ENCODE peak calls at places on chromosomes 16 and 17, in eight cellular contexts. M, A, I, B, D, K, G and C are unnamed samples.

GRCh38 chr17:76268015-76268749 is 3.0 kb downstream of the UBALD2 start:
- DNase-seq in I (peak), B (peak), A (peak), D (peak), M (peak), K (no peak), G (peak), C (peak)

GRCh38 chr17:35291802-35292201 is 48.9 kb downstream of the SLFN5 start:
- DNase-seq in K (no peak), D (peak), M (no peak), A (peak), B (no peak), I (no peak), G (no peak), C (peak)

GRCh38 chr17:47872019-47872650 is 21.2 kb upstream of the SP6 start:
- DNase-seq in A (peak), B (no peak), M (no peak), I (no peak), K (no peak), D (no peak), G (no peak), C (no peak)

GRCh38 chr16:89246383-89246902 is 28.9 kb downstream of the ZNF778 start:
- DNase-seq in K (no peak), I (no peak), B (no peak), M (no peak), A (no peak), G (no peak), D (no peak), C (no peak)

GRCh38 chr16:11499295-11500089 is 87.2 kb downstream of the LITAF start:
- DNase-seq in K (no peak), A (peak), G (peak), D (no peak), I (no peak), B (no peak), M (no peak), C (no peak)

GRCh38 chr17:27848941-27849340 is 44.2 kb downstream of the LYRM9 start:
- DNase-seq in K (no peak), D (no peak), A (no peak), I (no peak), G (no peak), B (no peak), M (no peak), C (no peak)

GRCh38 chr16:82070656-82071369 is 35.8 kb downstream of the HSD17B2 start:
- DNase-seq in B (no peak), G (no peak), D (peak), M (no peak), K (no peak), I (no peak), A (peak), C (peak)

GRCh38 chr17:58309918-58310259 is 18.7 kb downstream of the TSPOAP1 start:
- DNase-seq in K (no peak), G (no peak), I (no peak), D (no peak), A (no peak), M (no peak), B (no peak), C (no peak)

GRCh38 chr17:57957886-57958285 is 2.7 kb upstream of the CUEDC1 start:
- DNase-seq in M (no peak), K (no peak), B (no peak), G (no peak), I (no peak), A (no peak), D (no peak), C (no peak)

GRCh38 chr16:11670171-11671131 is 2.2 kb downstream of the SNN start:
- DNase-seq in I (peak), B (no peak), G (peak), K (no peak), A (peak), D (no peak), M (no peak), C (no peak)

GRCh38 chr17:61735807-61736206 is 127.5 kb downstream of the BRIP1 start:
- DNase-seq in M (no peak), A (no peak), D (no peak), K (no peak), B (no peak), G (no peak), I (no peak), C (no peak)

GRCh38 chr17:61738249-61738648 is 125.1 kb downstream of the BRIP1 start:
- DNase-seq in M (no peak), A (no peak), B (no peak), I (no peak), G (no peak), D (no peak), K (no peak), C (no peak)

GRCh38 chr17:61737820-61738219 is 125.5 kb downstream of the BRIP1 start:
- DNase-seq in M (no peak), I (no peak), K (no peak), A (peak), B (no peak), G (no peak), D (no peak), C (no peak)

GRCh38 chr17:61736438-61736837 is 126.9 kb downstream of the BRIP1 start:
- DNase-seq in K (no peak), A (no peak), M (no peak), I (no peak), B (no peak), D (no peak), G (no peak), C (no peak)

GRCh38 chr17:61739002-61739401 is 124.3 kb downstream of the BRIP1 start:
- DNase-seq in K (no peak), D (no peak), G (no peak), I (no peak), A (no peak), B (no peak), M (no peak), C (no peak)
- H3K4me3 ChIP-seq in K (no peak), D (no peak), G (no peak), I (no peak), A (no peak), B (no peak), M (no peak), C (no peak)

GRCh38 chr17:14522795-14523387 is 222.0 kb downstream of the HS3ST3B1 start:
- DNase-seq in M (no peak), A (no peak), B (no peak), D (no peak), K (no peak), I (no peak), G (no peak), C (no peak)
- H3K4me3 ChIP-seq in M (no peak), A (no peak), B (no peak), D (no peak), K (no peak), I (no peak), G (no peak), C (no peak)

GRCh38 chr17:74340470-74341023 is 14.5 kb downstream of the KIF19 start:
- DNase-seq in I (no peak), G (no peak), K (no peak), D (no peak), A (no peak), B (no peak), M (no peak), C (no peak)
- H3K4me3 ChIP-seq in I (no peak), G (no peak), K (no peak), D (no peak), A (no peak), B (no peak), M (no peak), C (no peak)

GRCh38 chr17:50466371-50467113 is 2.1 kb downstream of the CHAD start:
- DNase-seq in B (no peak), I (no peak), M (no peak), D (no peak), K (no peak), A (no peak), G (no peak), C (no peak)
- H3K4me3 ChIP-seq in B (no peak), I (no peak), M (no peak), D (no peak), K (no peak), A (no peak), G (no peak), C (no peak)

GRCh38 chr17:81794509-81794908 is 9.4 kb upstream of the GCGR start:
- DNase-seq in K (no peak), G (no peak), A (no peak), M (peak), B (no peak), I (no peak), D (no peak), C (peak)
- H3K4me3 ChIP-seq in K (no peak), G (no peak), A (no peak), M (no peak), B (no peak), I (no peak), D (no peak), C (no peak)

GRCh38 chr16:2905241-2905987 is 6.3 kb upstream of the FLYWCH1 start:
- DNase-seq in K (peak), B (peak), G (peak), D (peak), I (peak), M (peak), A (peak), C (peak)

GRCh38 chr16:2904100-2904921 is 7.4 kb upstream of the FLYWCH1 start:
- DNase-seq in G (peak), A (peak), K (peak), B (peak), M (peak), I (peak), D (peak), C (peak)

GRCh38 chr16:2904922-2905240 is 6.8 kb upstream of the FLYWCH1 start:
- DNase-seq in B (no peak), K (peak), G (no peak), I (no peak), A (no peak), D (no peak), M (peak), C (no peak)

GRCh38 chr16:2902337-2903130 is 9.2 kb upstream of the FLYWCH1 start:
- DNase-seq in D (no peak), G (peak), B (no peak), K (no peak), I (no peak), M (no peak), A (no peak), C (no peak)

GRCh38 chr16:2905988-2906387 is 5.7 kb upstream of the FLYWCH1 start:
- DNase-seq in M (no peak), B (no peak), I (no peak), D (no peak), K (no peak), G (no peak), A (no peak), C (no peak)
- H3K4me3 ChIP-seq in M (no peak), B (no peak), I (no peak), D (no peak), K (peak), G (no peak), A (no peak), C (no peak)

DNA sequence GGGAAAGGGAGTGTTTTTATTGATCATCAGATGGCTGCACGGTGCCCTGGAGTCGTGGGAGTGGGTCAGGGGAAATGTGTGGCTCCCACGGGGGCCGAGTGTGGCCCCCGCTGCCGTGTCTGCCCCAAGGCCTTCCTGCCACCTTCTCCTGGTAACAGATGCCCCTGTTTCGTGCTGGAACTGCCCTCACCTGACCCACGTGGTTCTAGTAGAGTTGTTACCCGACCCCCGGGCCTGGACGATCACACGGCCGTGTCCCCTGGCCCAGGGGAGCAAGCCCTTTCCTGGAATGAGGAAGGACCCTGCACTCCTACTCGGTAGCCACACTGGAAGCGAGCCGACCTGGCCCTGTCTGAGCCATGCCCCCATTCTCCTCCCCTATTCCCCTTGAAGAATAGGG is 37.6 kb downstream of the ACTG1 start:
- DNase-seq in I (no peak), B (no peak), A (no peak), D (no peak), K (no peak), M (no peak), G (no peak), C (no peak)
- H3K4me3 ChIP-seq in I (no peak), B (no peak), A (no peak), D (no peak), K (no peak), M (no peak), G (no peak), C (no peak)

DNA sequence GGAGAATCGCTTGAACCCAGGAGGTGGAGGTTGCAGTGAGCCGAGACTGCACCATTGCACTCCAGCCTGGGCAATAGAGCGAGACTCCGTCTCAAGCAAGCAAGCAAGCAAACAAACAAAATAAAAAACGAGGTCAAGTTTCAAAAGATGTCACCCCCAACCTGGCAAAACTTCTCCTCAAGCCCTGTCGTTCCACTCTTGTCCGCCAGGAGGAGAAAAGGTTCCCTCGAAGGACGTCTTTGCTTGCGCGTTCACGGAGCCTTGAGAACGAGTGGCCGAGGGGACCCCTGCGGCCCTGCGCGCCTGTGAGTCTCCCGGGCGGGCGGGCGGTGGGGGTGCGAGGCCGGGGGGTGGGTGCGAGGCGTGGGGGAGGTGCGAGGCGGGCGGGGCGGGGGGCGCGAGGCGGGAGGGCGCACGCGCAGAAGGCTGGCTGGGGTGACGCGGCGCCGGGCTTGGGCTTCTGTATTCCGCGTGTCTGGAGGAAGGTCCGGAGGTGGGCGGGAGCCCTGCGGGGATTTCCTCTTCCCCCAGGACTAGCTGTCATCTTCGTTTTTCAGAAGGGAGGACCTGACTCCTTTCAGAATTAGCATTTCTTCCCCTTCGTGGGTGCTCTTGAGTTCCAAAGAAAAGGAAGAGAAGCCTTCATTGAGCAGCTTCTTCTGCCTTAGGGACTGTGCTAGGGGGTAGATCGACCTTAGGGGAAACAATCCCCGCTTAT is 3.7 kb downstream of the SLC52A1 start:
- DNase-seq in G (peak), B (peak), K (peak), A (peak), D (peak), I (peak), M (peak), C (peak)
- H3K4me3 ChIP-seq in G (peak), B (peak), K (peak), A (peak), D (peak), I (peak), M (peak), C (peak)

DNA sequence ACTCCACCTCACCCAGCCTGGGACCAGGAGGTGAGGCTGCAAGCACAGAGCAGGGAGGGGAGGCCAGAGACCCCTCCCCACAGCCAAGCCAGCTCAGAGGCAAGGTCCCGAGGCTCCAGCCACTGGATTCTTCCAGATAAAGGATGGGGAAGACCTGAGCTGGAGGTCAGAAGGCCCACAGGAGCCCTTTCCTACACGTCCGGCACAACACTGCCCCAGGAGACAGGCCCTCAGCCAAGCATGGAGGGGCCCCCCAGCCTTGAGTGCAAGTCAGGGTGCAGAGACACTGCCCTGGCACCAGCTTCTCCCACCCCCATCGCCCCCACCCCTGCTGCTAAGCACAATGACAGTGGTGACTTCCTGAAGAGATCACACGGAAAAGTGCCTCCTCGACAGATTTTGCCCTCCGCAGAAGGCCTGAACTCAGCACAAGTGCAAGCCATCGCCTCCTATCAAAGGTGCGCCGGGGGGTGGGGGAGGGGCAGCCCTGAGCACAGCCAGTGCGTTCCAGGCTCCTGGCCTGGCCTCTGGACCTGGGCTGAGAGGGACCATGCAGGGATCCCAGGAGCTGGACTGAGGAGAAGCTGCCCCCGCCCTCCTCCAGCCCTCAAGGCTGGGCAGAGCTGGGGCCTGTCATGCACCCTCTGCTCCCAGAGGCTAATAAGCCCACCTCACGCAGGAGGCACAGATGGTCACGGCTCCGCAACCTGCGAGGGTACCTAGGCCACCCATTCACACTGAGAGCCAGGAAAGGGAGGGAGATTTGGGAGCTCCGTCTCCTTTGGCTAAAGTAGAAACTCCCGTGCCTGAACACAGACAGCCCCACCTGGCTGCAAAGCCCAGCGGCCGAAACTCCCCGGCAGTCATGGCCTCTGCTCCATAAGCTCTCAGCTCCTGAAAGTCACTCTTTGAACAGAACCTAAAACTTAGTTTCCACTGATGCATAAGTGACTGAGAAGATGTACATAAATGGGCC is 2.7 kb downstream of the MAFG start:
- DNase-seq in D (no peak), M (no peak), K (peak), G (no peak), A (no peak), B (no peak), I (no peak), C (no peak)
- H3K4me3 ChIP-seq in D (no peak), M (peak), K (peak), G (peak), A (no peak), B (no peak), I (no peak), C (peak)

GRCh38 chr17:81538651-81539570 is 10.7 kb downstream of the FSCN2 start:
- DNase-seq in M (no peak), I (peak), K (no peak), D (no peak), B (no peak), G (no peak), A (no peak), C (no peak)

GRCh38 chr17:81537856-81538555 is 9.8 kb downstream of the FSCN2 start:
- DNase-seq in I (peak), G (peak), A (no peak), K (no peak), M (no peak), B (no peak), D (no peak), C (no peak)

GRCh38 chr17:81536299-81537290 is 8.4 kb downstream of the FSCN2 start:
- DNase-seq in A (peak), B (no peak), K (no peak), G (no peak), D (peak), M (no peak), I (peak), C (no peak)

GRCh38 chr17:81535480-81536298 is 7.5 kb downstream of the FSCN2 start:
- DNase-seq in G (no peak), I (no peak), B (no peak), A (no peak), M (no peak), K (no peak), D (no peak), C (no peak)

DNA sequence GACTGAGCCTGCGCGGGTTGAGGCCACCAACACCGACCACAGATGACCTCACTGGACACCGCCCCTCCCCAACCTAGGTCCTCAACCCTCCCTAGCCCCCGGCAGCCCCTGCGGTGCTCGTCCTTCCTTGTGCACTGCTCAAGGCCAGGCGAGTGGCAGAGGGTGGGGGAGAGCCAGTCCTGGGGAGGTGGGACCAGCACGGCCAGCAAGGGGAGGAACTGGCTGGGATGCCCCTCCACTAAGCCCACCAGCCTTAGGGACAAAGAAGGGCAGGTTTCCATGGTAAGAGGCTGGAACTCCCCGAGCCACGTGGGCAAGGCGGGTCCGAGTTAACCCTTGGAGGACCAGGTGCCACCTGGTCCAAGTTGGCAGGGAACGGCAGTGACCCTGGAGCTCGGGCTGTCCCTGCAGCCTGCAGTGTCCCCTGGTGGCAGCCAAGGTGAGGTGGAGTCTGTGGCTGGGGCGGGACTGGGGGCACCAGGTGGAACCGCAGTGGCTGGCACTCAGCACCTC is 9.2 kb downstream of the FSCN2 start:
- DNase-seq in A (no peak), D (no peak), K (no peak), B (no peak), I (peak), M (no peak), G (peak), C (no peak)
- H3K4me3 ChIP-seq in A (no peak), D (no peak), K (no peak), B (no peak), I (peak), M (no peak), G (no peak), C (no peak)